ENCODE peak calls at places on chromosomes 16 and 17, in ten cellular contexts. I is mesothelial cell of epicardium, W is Kasumi-1, G is hippocampal formation, V is NCI-H510A, N is lung, C is T-helper 1 cell, Z is fibroblast of villous mesenchyme, Q is NCI-H524, X is Calu3. E is an unnamed sample.

GRCh38 chr16:73304008-73304814 is 256.3 kb upstream of the ZFHX3 start:
- DNase-seq in I (no peak), W (no peak), G (no peak), V (no peak), N (no peak), C (no peak), Z (peak), Q (no peak), X (no peak), E (no peak)

GRCh38 chr16:72202014-72202413 is 30.1 kb upstream of the PMFBP1 start:
- DNase-seq in I (no peak), W (no peak), G (no peak), V (no peak), N (no peak), C (no peak), Z (no peak), Q (no peak), X (no peak), E (no peak)

GRCh38 chr16:2246301-2246885 is 5.0 kb downstream of the ECI1 start:
- DNase-seq in I (no peak), W (no peak), G (no peak), V (no peak), N (no peak), C (no peak), Z (no peak), Q (no peak), X (no peak), E (no peak)

GRCh38 chr17:70767102-70767701 is 597.9 kb downstream of the KCNJ2 start:
- DNase-seq in I (no peak), W (peak), G (no peak), V (no peak), N (no peak), C (no peak), Z (peak), Q (peak), X (peak), E (no peak)

GRCh38 chr16:82091225-82091624 is 56.2 kb downstream of the HSD17B2 start:
- DNase-seq in I (no peak), W (no peak), G (no peak), V (no peak), N (no peak), C (no peak), Z (peak), Q (peak), X (no peak), E (no peak)

GRCh38 chr16:71726491-71727319 is 2.2 kb upstream of the PHLPP2 start:
- DNase-seq in I (no peak), W (peak), G (no peak), V (no peak), N (no peak), C (no peak), Z (peak), Q (no peak), X (no peak), E (no peak)

GRCh38 chr17:41619162-41619933 is 5.0 kb downstream of the KRT17 start:
- DNase-seq in I (no peak), W (no peak), G (no peak), V (no peak), N (no peak), C (no peak), Z (no peak), Q (no peak), X (no peak), E (no peak)

GRCh38 chr16:28915181-28915580 is 9.9 kb downstream of the RABEP2 start:
- DNase-seq in I (no peak), W (no peak), G (no peak), V (no peak), N (no peak), C (no peak), Z (peak), Q (no peak), X (no peak), E (no peak)

E was measured in NCI-H187 treated with DMSO at 0.1 percent for 48 hours.